ENCODE peak calls at places on chromosomes 13 and 19, in four cellular contexts. H, W, S and F are unnamed samples.

GRCh38 chr19:55383789-55384575 is at the start of gene TMEM238:
- DNase-seq in H (no peak), W (peak), S (peak), F (peak)

GRCh38 chr13:46334008-46334407 is 53.0 kb downstream of the RUBCNL start:
- DNase-seq in H (no peak), W (no peak), S (no peak), F (no peak)

GRCh38 chr19:15154002-15154612 is 46.7 kb downstream of the NOTCH3 start:
- DNase-seq in H (no peak), W (no peak), S (peak), F (no peak)

GRCh38 chr19:32691291-32691951 is at the start of gene NUDT19:
- DNase-seq in H (peak), W (peak), S (peak), F (peak)

GRCh38 chr13:41696163-41697003 is 239.0 kb downstream of the RGCC start:
- DNase-seq in H (no peak), W (no peak), S (no peak), F (no peak)

GRCh38 chr19:19661675-19662251 is 1.7 kb downstream of the ATP13A1 start:
- DNase-seq in H (no peak), W (no peak), S (peak), F (no peak)

GRCh38 chr19:47608908-47609879 is at the start of gene BICRA:
- DNase-seq in H (no peak), W (peak), S (peak), F (peak)

GRCh38 chr19:57830071-57830602 is at the start of gene ZNF587B:
- DNase-seq in H (no peak), W (no peak), S (no peak), F (no peak)